ENCODE peak calls at places on chromosomes 12 and 14, in seven cellular contexts. X is IMR-90; D is Calu3; Z is fibroblast of pulmonary artery; E is activated CD4-positive, alpha-beta T cell treated with anti-CD3 and anti-CD28 coated beads, Interleukin-2, amount 50 U/mL, for 4 hours; M is ACHN; P is astrocyte of the spinal cord. I is an unnamed sample.

GRCh38 chr12:49868952-49869815 is 26.3 kb upstream of the BCDIN3D start:
- DNase-seq in P (peak), D (no peak), M (peak), Z (peak), E (no peak), X (peak), I (peak)

GRCh38 chr14:28767239-28767850 is 758 bp downstream of the FOXG1 start:
- DNase-seq in P (no peak), X (no peak), D (no peak), E (no peak), M (no peak), Z (no peak), I (no peak)

GRCh38 chr14:93980464-93981201 is 4.3 kb upstream of the ASB2 start:
- DNase-seq in Z (no peak), X (peak), E (no peak), D (no peak), M (no peak), P (peak), I (no peak)

GRCh38 chr12:116887897-116888296 is 6.7 kb upstream of the HRK start:
- DNase-seq in M (no peak), X (no peak), P (no peak), E (no peak), D (no peak), Z (no peak), I (no peak)

GRCh38 chr12:94535614-94535932 is 75.9 kb upstream of the CEP83 start:
- DNase-seq in P (no peak), X (no peak), E (no peak), Z (no peak), D (no peak), M (no peak), I (no peak)

GRCh38 chr14:61034416-61035100 is 53.5 kb downstream of the SLC38A6 start:
- DNase-seq in E (no peak), M (no peak), D (peak), Z (no peak), X (no peak), P (no peak), I (peak)

GRCh38 chr14:105891631-105892452 is 365.5 kb downstream of the TMEM121 start:
- DNase-seq in D (no peak), Z (no peak), P (no peak), M (no peak), X (no peak), E (no peak), I (no peak)

GRCh38 chr12:119448737-119449136 is 114.2 kb downstream of the CCDC60 start:
- DNase-seq in D (no peak), E (no peak), X (no peak), M (no peak), P (no peak), Z (no peak), I (no peak)

GRCh38 chr12:106780010-106780625 is 5.6 kb downstream of the RIC8B start:
- DNase-seq in P (no peak), X (peak), M (peak), D (peak), E (no peak), Z (peak), I (peak)

GRCh38 chr12:1347294-1347693 is 247.1 kb downstream of the FBXL14 start:
- DNase-seq in X (no peak), P (no peak), Z (no peak), D (no peak), E (no peak), M (no peak), I (no peak)

GRCh38 chr12:71216725-71217579 is 59.2 kb upstream of the TSPAN8 start:
- DNase-seq in Z (peak), X (peak), P (peak), E (no peak), M (peak), D (peak), I (peak)

GRCh38 chr12:120468846-120469449 is 600 bp downstream of the SRSF9 start:
- DNase-seq in M (no peak), E (no peak), P (peak), Z (no peak), D (peak), X (peak), I (peak)

GRCh38 chr12:50006754-50007442 is 18.4 kb downstream of the RACGAP1 start:
- DNase-seq in P (no peak), E (no peak), M (no peak), Z (no peak), D (no peak), X (peak), I (peak)

GRCh38 chr14:56085471-56085870 is 32.7 kb upstream of the PELI2 start:
- DNase-seq in P (no peak), M (no peak), Z (no peak), E (no peak), D (no peak), X (no peak), I (no peak)

GRCh38 chr12:123078114-123078465 is 72.8 kb downstream of the PITPNM2 start:
- DNase-seq in P (no peak), D (no peak), M (no peak), E (no peak), Z (no peak), X (no peak), I (no peak)

GRCh38 chr12:116813271-116814041 is 67.8 kb downstream of the HRK start:
- DNase-seq in D (peak), Z (no peak), M (no peak), X (peak), P (no peak), E (no peak), I (no peak)

GRCh38 chr12:89618113-89618862 is 90.3 kb downstream of the ATP2B1 start:
- DNase-seq in P (no peak), D (no peak), M (no peak), E (no peak), Z (no peak), X (no peak), I (no peak)

GRCh38 chr12:1527789-1528188 is 66.6 kb downstream of the FBXL14 start:
- DNase-seq in M (peak), X (peak), Z (peak), P (peak), E (no peak), D (no peak), I (peak)

GRCh38 chr14:52875707-52876106 is 75.1 kb downstream of the FERMT2 start:
- DNase-seq in P (no peak), D (no peak), E (no peak), M (no peak), X (no peak), Z (no peak), I (no peak)

GRCh38 chr12:121110211-121110940 is 22.3 kb upstream of the P2RX7 start:
- DNase-seq in M (peak), Z (peak), D (peak), X (peak), E (peak), P (peak), I (peak)

GRCh38 chr12:118749656-118750055 is 231.7 kb upstream of the SRRM4 start:
- DNase-seq in Z (no peak), P (no peak), X (no peak), E (no peak), D (no peak), M (no peak), I (no peak)

GRCh38 chr12:11621797-11622423 is 27.6 kb upstream of the ETV6 start:
- DNase-seq in X (no peak), D (no peak), P (no peak), E (peak), Z (peak), M (peak), I (peak)

GRCh38 chr12:54495327-54495726 is 2.2 kb upstream of the NCKAP1L start:
- DNase-seq in X (no peak), M (no peak), E (no peak), D (no peak), P (no peak), Z (no peak), I (no peak)

GRCh38 chr14:56715938-56716337 is 94.3 kb downstream of the OTX2 start:
- DNase-seq in P (no peak), E (no peak), M (no peak), X (no peak), D (no peak), Z (no peak), I (no peak)

GRCh38 chr14:32560213-32560857 is 231.2 kb downstream of the AKAP6 start:
- DNase-seq in D (peak), X (peak), M (peak), E (no peak), Z (peak), P (peak), I (peak)

GRCh38 chr12:93167841-93168492 is 209.8 kb upstream of the NUDT4 start:
- DNase-seq in Z (no peak), E (no peak), X (no peak), D (no peak), P (peak), M (peak), I (peak)

GRCh38 chr12:51814311-51815088 is 34.0 kb downstream of the FIGNL2 start:
- DNase-seq in X (peak), M (peak), D (peak), E (peak), P (peak), Z (peak), I (peak)

GRCh38 chr12:19003987-19004619 is 125.4 kb upstream of the PLEKHA5 start:
- DNase-seq in P (no peak), M (no peak), D (no peak), X (no peak), Z (no peak), E (no peak), I (no peak)

GRCh38 chr12:109523071-109523470 is 45.6 kb downstream of the UBE3B start:
- DNase-seq in D (no peak), P (no peak), M (no peak), X (no peak), Z (no peak), E (no peak), I (no peak)

GRCh38 chr12:2876431-2877046 is 435 bp downstream of the FOXM1 start:
- DNase-seq in P (peak), Z (peak), E (no peak), M (peak), D (peak), X (no peak), I (no peak)